ENCODE peak calls at places on chromosomes 16 and 17, in eight cellular contexts. G is activated T-cell treated with anti-CD3 and anti-CD28 coated beads for 1 hour, Z is AG10803, L is DMS79 treated with DMSO at 0.1 percent for 48 hours, S is KG1, V is anterior cingulate cortex, X is HEK293T, P is vagina. T is an unnamed sample.

GRCh38 chr17:17698869-17699351 is 17.7 kb downstream of the RAI1 start:
- DNase-seq in G (no peak), Z (no peak), L (peak; percentile 40), S (no peak), V (no peak), X (no peak), P (no peak), T (peak; percentile 45)

GRCh38 chr17:45740553-45741330 is 43.4 kb upstream of the CRHR1 start:
- DNase-seq in G (no peak), Z (peak; percentile 2), L (peak; percentile 34), S (no peak), V (peak; percentile 78), X (peak; percentile 74), P (no peak), T (peak; percentile 61)

GRCh38 chr17:77491921-77492445 is 351.2 kb downstream of the SEC14L1 start:
- DNase-seq in G (no peak), Z (no peak), L (no peak), S (no peak), V (no peak), X (no peak), P (no peak), T (no peak)

GRCh38 chr16:4111748-4112696 is 4.2 kb downstream of the ADCY9 start:
- DNase-seq in G (no peak), Z (peak; percentile 44), L (peak; percentile 22), S (no peak), V (no peak), X (no peak), P (no peak), T (peak; percentile 80)

GRCh38 chr16:4358236-4358635 is 7.1 kb upstream of the PAM16 start:
- DNase-seq in G (no peak), Z (no peak), L (no peak), S (no peak), V (no peak), X (no peak), P (no peak), T (no peak)

GRCh38 chr16:52869243-52869642 is 183.5 kb downstream of the CHD9NB start:
- DNase-seq in G (no peak), Z (no peak), L (no peak), S (no peak), V (no peak), X (no peak), P (no peak), T (no peak)

GRCh38 chr17:75602644-75603043 is 15.0 kb downstream of the MYO15B start:
- DNase-seq in G (no peak), Z (no peak), L (no peak), S (no peak), V (no peak), X (no peak), P (no peak), T (no peak)

GRCh38 chr16:49049191-49049590 is 232.4 kb downstream of the CBLN1 start:
- DNase-seq in G (no peak), Z (no peak), L (no peak), S (no peak), V (no peak), X (no peak), P (no peak), T (no peak)

GRCh38 chr17:31596382-31597323 is 205.2 kb downstream of the RAB11FIP4 start:
- DNase-seq in G (no peak), Z (peak; percentile 99), L (no peak), S (peak; percentile 18), V (peak; percentile 19), X (no peak), P (no peak), T (peak; percentile 100)

GRCh38 chr16:52812945-52813556 is 239.6 kb downstream of the CHD9NB start:
- DNase-seq in G (no peak), Z (peak; percentile 28), L (no peak), S (no peak), V (no peak), X (no peak), P (no peak), T (peak; percentile 25)